ENCODE peak calls at places on chromosomes 5 and 9, in ten cellular contexts. W is CD8-positive, alpha-beta T cell; U is body of pancreas; A is colonic mucosa; M is testis; I is stomach; R is prostate gland; D is SK-N-SH; O is tibial nerve; L is ovary. C is an unnamed sample.

GRCh38 chr9:109975574-109976327 is 195.8 kb downstream of the PALM2AKAP2 start:
- DNase-seq in W (no peak), U (no peak), A (no peak), M (no peak), I (no peak), R (no peak), D (no peak), O (no peak), L (no peak), C (no peak)

GRCh38 chr9:115278241-115279035 is 160.5 kb upstream of the TNC start:
- DNase-seq in W (no peak), U (no peak), A (no peak), M (no peak), I (no peak), R (no peak), D (no peak), O (no peak), L (no peak), C (no peak)

GRCh38 chr5:68216737-68217231 is 1.2 kb downstream of the PIK3R1 start:
- DNase-seq in W (no peak), U (no peak), A (no peak), M (no peak), I (no peak), R (no peak), D (peak; percentile 30), O (no peak), L (no peak), C (no peak)

GRCh38 chr9:88950341-88951141 is 40.7 kb upstream of the S1PR3 start:
- DNase-seq in W (no peak), U (no peak), A (no peak), M (no peak), I (no peak), R (no peak), D (no peak), O (no peak), L (no peak), C (no peak)

GRCh38 chr9:137666950-137667670 is 48.3 kb downstream of the EHMT1 start:
- DNase-seq in W (no peak), U (no peak), A (no peak), M (peak; percentile 89), I (peak; percentile 48), R (no peak), D (no peak), O (no peak), L (no peak), C (no peak)

GRCh38 chr9:86262436-86262835 is 3.0 kb upstream of the C9orf153 start:
- DNase-seq in W (no peak), U (no peak), A (no peak), M (no peak), I (no peak), R (no peak), D (no peak), O (no peak), L (no peak), C (no peak)

GRCh38 chr9:137971477-137972138 is 94.0 kb downstream of the CACNA1B start:
- DNase-seq in W (no peak), U (no peak), A (no peak), M (peak; percentile 9), I (peak; percentile 16), R (no peak), D (peak; percentile 8), O (no peak), L (no peak), C (no peak)

GRCh38 chr5:156956321-156956720 is 6.7 kb downstream of the TIMD4 start:
- DNase-seq in W (no peak), U (no peak), A (no peak), M (no peak), I (no peak), R (no peak), D (no peak), O (no peak), L (no peak), C (no peak)

GRCh38 chr5:2686725-2687124 is 64.8 kb downstream of the IRX2 start:
- DNase-seq in W (no peak), U (no peak), A (no peak), M (no peak), I (no peak), R (no peak), D (no peak), O (no peak), L (no peak), C (no peak)

GRCh38 chr9:34140853-34141252 is 14.4 kb upstream of the DCAF12 start:
- DNase-seq in W (no peak), U (no peak), A (no peak), M (no peak), I (no peak), R (no peak), D (no peak), O (no peak), L (no peak), C (no peak)

GRCh38 chr9:94096819-94097577 is 12.7 kb downstream of the PTPDC1 start:
- DNase-seq in W (no peak), U (no peak), A (no peak), M (no peak), I (no peak), R (no peak), D (no peak), O (no peak), L (no peak), C (no peak)

GRCh38 chr5:95440825-95441224 is 49.7 kb downstream of the FAM81B start:
- DNase-seq in W (no peak), U (no peak), A (no peak), M (no peak), I (no peak), R (no peak), D (no peak), O (no peak), L (no peak), C (no peak)

GRCh38 chr5:151632524-151632923 is 41.4 kb upstream of the FAT2 start:
- DNase-seq in W (no peak), U (no peak), A (no peak), M (peak; percentile 55), I (no peak), R (no peak), D (no peak), O (no peak), L (peak; percentile 47), C (no peak)

GRCh38 chr9:35718726-35719511 is 13.1 kb downstream of the TLN1 start:
- DNase-seq in W (no peak), U (no peak), A (no peak), M (no peak), I (no peak), R (no peak), D (no peak), O (no peak), L (no peak), C (no peak)

GRCh38 chr9:75810063-75810462 is 80.4 kb upstream of the PCSK5 start:
- DNase-seq in W (no peak), U (no peak), A (no peak), M (no peak), I (no peak), R (no peak), D (no peak), O (no peak), L (no peak), C (no peak)

GRCh38 chr9:75814667-75815066 is 75.8 kb upstream of the PCSK5 start:
- DNase-seq in W (no peak), U (no peak), A (no peak), M (no peak), I (no peak), R (no peak), D (no peak), O (no peak), L (no peak), C (no peak)

GRCh38 chr9:75812139-75812538 is 78.3 kb upstream of the PCSK5 start:
- DNase-seq in W (no peak), U (no peak), A (no peak), M (no peak), I (no peak), R (no peak), D (no peak), O (no peak), L (no peak), C (no peak)

DNA sequence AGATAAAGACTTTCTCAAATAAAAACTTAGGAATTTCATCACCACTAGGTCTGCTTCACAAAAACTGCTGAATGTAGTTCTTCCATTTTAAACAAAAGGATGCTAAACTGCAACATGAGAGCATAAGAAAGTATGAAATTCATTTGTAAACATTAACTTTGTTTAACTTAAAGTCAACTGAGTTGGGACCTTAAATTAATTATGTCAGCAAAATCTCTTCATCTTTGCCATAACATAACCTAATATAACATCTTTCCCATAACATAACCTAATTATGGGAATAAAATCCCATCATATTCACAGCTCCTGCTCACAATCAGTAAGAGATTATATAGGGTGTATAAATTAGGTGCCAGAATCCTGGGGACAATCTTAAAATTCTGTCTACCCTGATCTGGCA is 78.8 kb upstream of the PCSK5 start:
- DNase-seq in W (no peak), U (no peak), A (no peak), M (no peak), I (no peak), R (no peak), D (no peak), O (no peak), L (no peak), C (no peak)
- H3K9me3 ChIP-seq in W (no peaks in the 10 kb centered on the region), U (no peaks in the 10 kb centered on the region), A (no peaks in the 10 kb centered on the region), M (no peaks in the 10 kb centered on the region), I (no peaks in the 10 kb centered on the region), R (no peaks in the 10 kb centered on the region), D (no peaks in the 10 kb centered on the region), O (peaks cover 24% of the 10 kb centered on the region), L (no peaks in the 10 kb centered on the region), C (no peaks in the 10 kb centered on the region)

GRCh38 chr5:123949807-123950206 is 437.8 kb downstream of the CSNK1G3 start:
- DNase-seq in W (no peak), U (no peak), A (no peak), M (no peak), I (no peak), R (no peak), D (no peak), O (no peak), L (no peak), C (no peak)
- H3K9me3 ChIP-seq in W (no peaks in the 10 kb centered on the region), U (no peaks in the 10 kb centered on the region), A (no peaks in the 10 kb centered on the region), M (no peaks in the 10 kb centered on the region), I (no peaks in the 10 kb centered on the region), R (no peaks in the 10 kb centered on the region), D (no peaks in the 10 kb centered on the region), O (no peaks in the 10 kb centered on the region), L (no peaks in the 10 kb centered on the region), C (no peaks in the 10 kb centered on the region)

GRCh38 chr5:141320225-141321169 is at the start of gene TAF7:
- DNase-seq in W (peak; percentile 94), U (peak; percentile 92), A (peak; percentile 92), M (peak; percentile 95), I (peak; percentile 88), R (peak; percentile 80), D (peak; percentile 94), O (peak; percentile 77), L (peak; percentile 92), C (peak; percentile 83)
- H3K9me3 ChIP-seq in W (peaks cover 39% of the 10 kb centered on the region), U (peaks cover 59% of the 10 kb centered on the region), A (peaks cover 14% of the 10 kb centered on the region), M (no peaks in the 10 kb centered on the region), I (peaks cover 53% of the 10 kb centered on the region), R (peaks cover 12% of the 10 kb centered on the region), D (peaks cover 32% of the 10 kb centered on the region), O (peaks cover 68% of the 10 kb centered on the region), L (peaks cover 16% of the 10 kb centered on the region), C (peaks cover 30% of the 10 kb centered on the region)

DNA sequence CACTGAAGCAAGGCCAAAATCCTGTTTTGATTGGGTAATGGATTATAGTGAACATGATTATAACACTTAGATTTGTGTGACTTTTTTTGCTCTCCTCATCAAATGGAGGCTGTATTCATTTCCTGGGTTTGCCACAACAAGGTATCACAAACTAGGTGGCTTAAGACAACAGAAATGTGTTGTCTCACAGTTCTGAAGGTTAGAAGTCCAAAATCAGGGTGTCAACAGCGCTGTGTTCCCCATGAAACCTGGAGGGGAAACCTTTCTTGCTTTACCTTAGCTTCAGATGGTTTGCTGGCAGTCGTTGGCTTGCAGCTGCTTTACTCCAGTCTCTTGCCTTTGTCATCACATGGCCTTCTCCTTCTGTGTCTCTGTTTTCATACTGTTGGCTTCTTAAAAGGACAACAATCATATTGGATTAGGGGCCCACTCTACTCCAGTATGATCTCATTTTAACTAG is 32.4 kb downstream of the CDC42SE2 start:
- DNase-seq in W (peak; percentile 29), U (no peak), A (no peak), M (no peak), I (no peak), R (no peak), D (no peak), O (no peak), L (no peak), C (no peak)
- H3K9me3 ChIP-seq in W (no peaks in the 10 kb centered on the region), U (no peaks in the 10 kb centered on the region), A (no peaks in the 10 kb centered on the region), M (no peaks in the 10 kb centered on the region), I (no peaks in the 10 kb centered on the region), R (no peaks in the 10 kb centered on the region), D (no peaks in the 10 kb centered on the region), O (no peaks in the 10 kb centered on the region), L (no peaks in the 10 kb centered on the region), C (no peaks in the 10 kb centered on the region)